ENCODE peak calls at places on chromosomes 3 and 15, in seven cellular contexts. One of them, this sample, is unnamed.
A peak's percentile ranks its signal among the peaks of the same experiment; 100 is the strongest.

GRCh38 chr15:48966595-48967301 is 3.0 kb upstream of the SHC4 start:
- DNase-seq in activated naive CD4-positive, alpha-beta T cell treated with anti-CD3 and anti-CD28 coated beads, Interleukin-2, amount 10 ng/mL, durations not matched to agents 7 days and 5 days: peak; percentile 51
- DNase-seq in activated CD8-positive, alpha-beta T cell treated with anti-CD3 and anti-CD28 coated beads, Interleukin-2, amount 10 ng/mL, durations not matched to agents 7 days and 5 days: peak; percentile 79
- DNase-seq in retina: no peak
- DNase-seq in GM04504: no peak
- DNase-seq in lung microvascular endothelial cell: no peak
- DNase-seq in heart right ventricle: no peak
- DNase-seq in this sample: peak; percentile 64

GRCh38 chr3:134846943-134847342 is 51.9 kb downstream of the EPHB1 start:
- DNase-seq in lung microvascular endothelial cell: peak; percentile 97
- DNase-seq in activated naive CD4-positive, alpha-beta T cell treated with anti-CD3 and anti-CD28 coated beads, Interleukin-2, amount 10 ng/mL, durations not matched to agents 7 days and 5 days: no peak
- DNase-seq in activated CD8-positive, alpha-beta T cell treated with anti-CD3 and anti-CD28 coated beads, Interleukin-2, amount 10 ng/mL, durations not matched to agents 7 days and 5 days: no peak
- DNase-seq in retina: no peak
- DNase-seq in GM04504: peak; percentile 78
- DNase-seq in heart right ventricle: peak; percentile 17
- DNase-seq in this sample: no peak

GRCh38 chr15:75143738-75144334 is 57.8 kb upstream of the C15orf39 start:
- DNase-seq in lung microvascular endothelial cell: peak; percentile 16
- DNase-seq in retina: peak; percentile 15
- DNase-seq in activated naive CD4-positive, alpha-beta T cell treated with anti-CD3 and anti-CD28 coated beads, Interleukin-2, amount 10 ng/mL, durations not matched to agents 7 days and 5 days: no peak
- DNase-seq in heart right ventricle: no peak
- DNase-seq in GM04504: no peak
- DNase-seq in activated CD8-positive, alpha-beta T cell treated with anti-CD3 and anti-CD28 coated beads, Interleukin-2, amount 10 ng/mL, durations not matched to agents 7 days and 5 days: no peak
- DNase-seq in this sample: no peak

GRCh38 chr15:55627730-55628368 is 39.7 kb upstream of the PYGO1 start:
- DNase-seq in activated CD8-positive, alpha-beta T cell treated with anti-CD3 and anti-CD28 coated beads, Interleukin-2, amount 10 ng/mL, durations not matched to agents 7 days and 5 days: no peak
- DNase-seq in activated naive CD4-positive, alpha-beta T cell treated with anti-CD3 and anti-CD28 coated beads, Interleukin-2, amount 10 ng/mL, durations not matched to agents 7 days and 5 days: no peak
- DNase-seq in lung microvascular endothelial cell: peak; percentile 56
- DNase-seq in GM04504: peak; percentile 55
- DNase-seq in retina: no peak
- DNase-seq in heart right ventricle: no peak
- DNase-seq in this sample: no peak

GRCh38 chr3:189673535-189673934 is 42.3 kb downstream of the TP63 start:
- DNase-seq in activated naive CD4-positive, alpha-beta T cell treated with anti-CD3 and anti-CD28 coated beads, Interleukin-2, amount 10 ng/mL, durations not matched to agents 7 days and 5 days: no peak
- DNase-seq in retina: no peak
- DNase-seq in heart right ventricle: no peak
- DNase-seq in lung microvascular endothelial cell: no peak
- DNase-seq in GM04504: no peak
- DNase-seq in activated CD8-positive, alpha-beta T cell treated with anti-CD3 and anti-CD28 coated beads, Interleukin-2, amount 10 ng/mL, durations not matched to agents 7 days and 5 days: no peak
- DNase-seq in this sample: peak; percentile 8

GRCh38 chr3:124483915-124484470 is 246.3 kb upstream of the UMPS start:
- DNase-seq in heart right ventricle: no peak
- DNase-seq in activated naive CD4-positive, alpha-beta T cell treated with anti-CD3 and anti-CD28 coated beads, Interleukin-2, amount 10 ng/mL, durations not matched to agents 7 days and 5 days: no peak
- DNase-seq in GM04504: no peak
- DNase-seq in lung microvascular endothelial cell: no peak
- DNase-seq in activated CD8-positive, alpha-beta T cell treated with anti-CD3 and anti-CD28 coated beads, Interleukin-2, amount 10 ng/mL, durations not matched to agents 7 days and 5 days: no peak
- DNase-seq in retina: no peak
- DNase-seq in this sample: no peak

GRCh38 chr3:7978104-7978457 is 523.5 kb upstream of the LMCD1 start:
- DNase-seq in GM04504: no peak
- DNase-seq in activated CD8-positive, alpha-beta T cell treated with anti-CD3 and anti-CD28 coated beads, Interleukin-2, amount 10 ng/mL, durations not matched to agents 7 days and 5 days: no peak
- DNase-seq in retina: peak; percentile 90
- DNase-seq in lung microvascular endothelial cell: no peak
- DNase-seq in heart right ventricle: no peak
- DNase-seq in activated naive CD4-positive, alpha-beta T cell treated with anti-CD3 and anti-CD28 coated beads, Interleukin-2, amount 10 ng/mL, durations not matched to agents 7 days and 5 days: no peak
- DNase-seq in this sample: no peak

GRCh38 chr3:44058022-44058867 is 183.4 kb upstream of the TOPAZ1 start:
- DNase-seq in activated CD8-positive, alpha-beta T cell treated with anti-CD3 and anti-CD28 coated beads, Interleukin-2, amount 10 ng/mL, durations not matched to agents 7 days and 5 days: peak; percentile 32
- DNase-seq in activated naive CD4-positive, alpha-beta T cell treated with anti-CD3 and anti-CD28 coated beads, Interleukin-2, amount 10 ng/mL, durations not matched to agents 7 days and 5 days: peak; percentile 33
- DNase-seq in heart right ventricle: no peak
- DNase-seq in retina: no peak
- DNase-seq in lung microvascular endothelial cell: no peak
- DNase-seq in GM04504: peak; percentile 22
- DNase-seq in this sample: peak; percentile 75

GRCh38 chr3:42345811-42346210 is 64.6 kb downstream of the LYZL4 start:
- DNase-seq in heart right ventricle: no peak
- DNase-seq in retina: no peak
- DNase-seq in GM04504: no peak
- DNase-seq in lung microvascular endothelial cell: no peak
- DNase-seq in activated naive CD4-positive, alpha-beta T cell treated with anti-CD3 and anti-CD28 coated beads, Interleukin-2, amount 10 ng/mL, durations not matched to agents 7 days and 5 days: peak; percentile 26
- DNase-seq in activated CD8-positive, alpha-beta T cell treated with anti-CD3 and anti-CD28 coated beads, Interleukin-2, amount 10 ng/mL, durations not matched to agents 7 days and 5 days: no peak
- DNase-seq in this sample: no peak

GRCh38 chr3:129061888-129062834 is 1.6 kb downstream of the GP9 start:
- DNase-seq in heart right ventricle: no peak
- DNase-seq in lung microvascular endothelial cell: no peak
- DNase-seq in activated CD8-positive, alpha-beta T cell treated with anti-CD3 and anti-CD28 coated beads, Interleukin-2, amount 10 ng/mL, durations not matched to agents 7 days and 5 days: no peak
- DNase-seq in retina: no peak
- DNase-seq in GM04504: no peak
- DNase-seq in activated naive CD4-positive, alpha-beta T cell treated with anti-CD3 and anti-CD28 coated beads, Interleukin-2, amount 10 ng/mL, durations not matched to agents 7 days and 5 days: no peak
- DNase-seq in this sample: no peak

GRCh38 chr3:13501958-13502790 is 22.1 kb downstream of the HDAC11 start:
- DNase-seq in GM04504: no peak
- DNase-seq in heart right ventricle: no peak
- DNase-seq in lung microvascular endothelial cell: no peak
- DNase-seq in activated CD8-positive, alpha-beta T cell treated with anti-CD3 and anti-CD28 coated beads, Interleukin-2, amount 10 ng/mL, durations not matched to agents 7 days and 5 days: no peak
- DNase-seq in retina: no peak
- DNase-seq in activated naive CD4-positive, alpha-beta T cell treated with anti-CD3 and anti-CD28 coated beads, Interleukin-2, amount 10 ng/mL, durations not matched to agents 7 days and 5 days: no peak
- DNase-seq in this sample: no peak

This sample was measured in GM13977.